ENCODE peak calls at places on chromosomes 7 and 10, in six cellular contexts. M is NCI-H345, H is epithelial cell of esophagus, I is HTR-8/SVneo, W is left ventricle myocardium superior, D is AG08395. Y is an unnamed sample.

GRCh38 chr10:128568979-128569378 is 442.8 kb upstream of the MKI67 start:
- DNase-seq in D (no peak), I (no peak), H (no peak), M (no peak), W (no peak), Y (no peak)

GRCh38 chr7:99741438-99741795 is 6.4 kb upstream of the CYP3A7 start:
- DNase-seq in I (no peak), M (no peak), W (no peak), D (no peak), H (no peak), Y (no peak)

GRCh38 chr7:150471886-150472285 is 21.5 kb downstream of the GIMAP8 start:
- DNase-seq in M (no peak), W (no peak), H (no peak), D (no peak), I (no peak), Y (no peak)

GRCh38 chr10:101066890-101067355 is 5.1 kb downstream of the KAZALD1 start:
- DNase-seq in W (no peak), H (no peak), M (no peak), D (no peak), I (no peak), Y (no peak)

GRCh38 chr10:128843972-128844371 is 623.1 kb upstream of the MGMT start:
- DNase-seq in I (no peak), M (peak), W (no peak), D (no peak), H (no peak), Y (no peak)

GRCh38 chr7:464712-465461 is 54.8 kb downstream of the PDGFA start:
- DNase-seq in D (peak), H (no peak), M (no peak), W (peak), I (no peak), Y (no peak)

GRCh38 chr10:79231908-79232307 is 115.4 kb upstream of the PPIF start:
- DNase-seq in I (no peak), M (no peak), W (no peak), D (no peak), H (no peak), Y (no peak)

GRCh38 chr7:47817922-47818321 is 130.3 kb downstream of the PKD1L1 start:
- DNase-seq in D (no peak), W (peak), M (no peak), H (peak), I (no peak), Y (no peak)

GRCh38 chr10:42932116-42932515 is 144.8 kb upstream of the RET start:
- DNase-seq in W (no peak), M (no peak), H (no peak), I (no peak), D (no peak), Y (no peak)

GRCh38 chr7:96380111-96380512 is 58.2 kb upstream of the SLC25A13 start:
- DNase-seq in M (no peak), W (no peak), H (no peak), D (no peak), I (no peak), Y (no peak)

GRCh38 chr7:116689787-116690186 is 17.8 kb downstream of the MET start:
- DNase-seq in D (no peak), M (no peak), W (no peak), I (no peak), H (peak), Y (no peak)

GRCh38 chr10:76553231-76553630 is 1084.4 kb downstream of the KCNMA1 start:
- DNase-seq in W (no peak), I (no peak), H (no peak), M (no peak), D (peak), Y (no peak)

GRCh38 chr7:43077732-43078391 is 34.6 kb upstream of the HECW1 start:
- DNase-seq in H (no peak), W (no peak), D (no peak), M (no peak), I (peak), Y (no peak)

GRCh38 chr7:27121656-27122055 is 8.9 kb downstream of the HOXA4 start:
- DNase-seq in M (no peak), H (no peak), I (no peak), D (no peak), W (no peak), Y (no peak)

GRCh38 chr10:86137561-86137960 is 229.0 kb downstream of the GRID1 start:
- DNase-seq in D (no peak), I (no peak), W (no peak), M (no peak), H (no peak), Y (no peak)